ENCODE peak calls at places on chromosomes 4 and X, in seven cellular contexts. One of them, this sample, is unnamed.

GRCh38 chr4:112704991-112705845 is 68.3 kb downstream of the LARP7 start:
- DNase-seq in kidney tubule cell: peak
- DNase-seq in OCI-LY7: no peak
- DNase-seq in brain microvascular endothelial cell: peak
- DNase-seq in H9: peak
- DNase-seq in GM06990: peak
- DNase-seq in activated CD4-positive, alpha-beta T cell treated with anti-CD3 and anti-CD28 coated beads, Interleukin-2, amount 50 U/mL, for 4 hours: no peak
- DNase-seq in this sample: no peak

GRCh38 chrX:103552236-103552635 is 32.9 kb upstream of the RAB40A start:
- DNase-seq in activated CD4-positive, alpha-beta T cell treated with anti-CD3 and anti-CD28 coated beads, Interleukin-2, amount 50 U/mL, for 4 hours: no peak
- DNase-seq in brain microvascular endothelial cell: no peak
- DNase-seq in kidney tubule cell: no peak
- DNase-seq in H9: no peak
- DNase-seq in GM06990: no peak
- DNase-seq in OCI-LY7: no peak
- DNase-seq in this sample: no peak

GRCh38 chr4:108117473-108118182 is 51.1 kb downstream of the LEF1 start:
- DNase-seq in GM06990: no peak
- DNase-seq in OCI-LY7: peak
- DNase-seq in kidney tubule cell: peak
- DNase-seq in brain microvascular endothelial cell: peak
- DNase-seq in activated CD4-positive, alpha-beta T cell treated with anti-CD3 and anti-CD28 coated beads, Interleukin-2, amount 50 U/mL, for 4 hours: no peak
- DNase-seq in H9: peak
- DNase-seq in this sample: peak

GRCh38 chrX:153908219-153908875 is 3.9 kb downstream of the AVPR2 start:
- DNase-seq in H9: no peak
- DNase-seq in GM06990: no peak
- DNase-seq in activated CD4-positive, alpha-beta T cell treated with anti-CD3 and anti-CD28 coated beads, Interleukin-2, amount 50 U/mL, for 4 hours: no peak
- DNase-seq in OCI-LY7: no peak
- DNase-seq in brain microvascular endothelial cell: no peak
- DNase-seq in kidney tubule cell: no peak
- DNase-seq in this sample: no peak

GRCh38 chrX:129980540-129981206 is 1.8 kb upstream of the BCORL1 start:
- DNase-seq in GM06990: peak
- DNase-seq in kidney tubule cell: no peak
- DNase-seq in activated CD4-positive, alpha-beta T cell treated with anti-CD3 and anti-CD28 coated beads, Interleukin-2, amount 50 U/mL, for 4 hours: peak
- DNase-seq in brain microvascular endothelial cell: no peak
- DNase-seq in OCI-LY7: no peak
- DNase-seq in H9: peak
- DNase-seq in this sample: no peak

GRCh38 chr4:121736735-121737351 is 28.1 kb downstream of the SMIM43 start:
- DNase-seq in kidney tubule cell: peak
- DNase-seq in OCI-LY7: peak
- DNase-seq in activated CD4-positive, alpha-beta T cell treated with anti-CD3 and anti-CD28 coated beads, Interleukin-2, amount 50 U/mL, for 4 hours: no peak
- DNase-seq in brain microvascular endothelial cell: peak
- DNase-seq in H9: no peak
- DNase-seq in GM06990: no peak
- DNase-seq in this sample: peak

GRCh38 chrX:73855546-73855945 is 292.5 kb downstream of the CHIC1 start:
- DNase-seq in OCI-LY7: peak
- DNase-seq in brain microvascular endothelial cell: peak
- DNase-seq in activated CD4-positive, alpha-beta T cell treated with anti-CD3 and anti-CD28 coated beads, Interleukin-2, amount 50 U/mL, for 4 hours: peak
- DNase-seq in GM06990: no peak
- DNase-seq in H9: peak
- DNase-seq in kidney tubule cell: peak
- DNase-seq in this sample: peak

GRCh38 chr4:76276813-76277212 is 25.3 kb downstream of the FAM47E start:
- DNase-seq in activated CD4-positive, alpha-beta T cell treated with anti-CD3 and anti-CD28 coated beads, Interleukin-2, amount 50 U/mL, for 4 hours: no peak
- DNase-seq in H9: no peak
- DNase-seq in brain microvascular endothelial cell: no peak
- DNase-seq in OCI-LY7: no peak
- DNase-seq in GM06990: no peak
- DNase-seq in kidney tubule cell: no peak
- DNase-seq in this sample: no peak

GRCh38 chr4:139656614-139657486 is 8.8 kb upstream of the MGST2 start:
- DNase-seq in OCI-LY7: peak
- DNase-seq in activated CD4-positive, alpha-beta T cell treated with anti-CD3 and anti-CD28 coated beads, Interleukin-2, amount 50 U/mL, for 4 hours: peak
- DNase-seq in H9: peak
- DNase-seq in GM06990: no peak
- DNase-seq in kidney tubule cell: peak
- DNase-seq in brain microvascular endothelial cell: peak
- DNase-seq in this sample: peak

GRCh38 chr4:3879681-3880594 is 113.8 kb downstream of the ADRA2C start:
- DNase-seq in H9: no peak
- DNase-seq in kidney tubule cell: no peak
- DNase-seq in OCI-LY7: no peak
- DNase-seq in activated CD4-positive, alpha-beta T cell treated with anti-CD3 and anti-CD28 coated beads, Interleukin-2, amount 50 U/mL, for 4 hours: no peak
- DNase-seq in GM06990: no peak
- DNase-seq in brain microvascular endothelial cell: no peak
- DNase-seq in this sample: no peak

GRCh38 chr4:177220376-177220775 is 89.3 kb upstream of the NEIL3 start:
- DNase-seq in brain microvascular endothelial cell: peak
- DNase-seq in H9: no peak
- DNase-seq in GM06990: no peak
- DNase-seq in OCI-LY7: no peak
- DNase-seq in activated CD4-positive, alpha-beta T cell treated with anti-CD3 and anti-CD28 coated beads, Interleukin-2, amount 50 U/mL, for 4 hours: no peak
- DNase-seq in kidney tubule cell: peak
- DNase-seq in this sample: no peak

GRCh38 chr4:173735055-173735454 is 205.0 kb upstream of the HAND2 start:
- DNase-seq in OCI-LY7: no peak
- DNase-seq in kidney tubule cell: no peak
- DNase-seq in H9: no peak
- DNase-seq in activated CD4-positive, alpha-beta T cell treated with anti-CD3 and anti-CD28 coated beads, Interleukin-2, amount 50 U/mL, for 4 hours: no peak
- DNase-seq in brain microvascular endothelial cell: no peak
- DNase-seq in GM06990: no peak
- DNase-seq in this sample: no peak

GRCh38 chr4:143382539-143382938 is 45.9 kb downstream of the GAB1 start:
- DNase-seq in GM06990: no peak
- DNase-seq in H9: no peak
- DNase-seq in kidney tubule cell: peak
- DNase-seq in brain microvascular endothelial cell: peak
- DNase-seq in OCI-LY7: no peak
- DNase-seq in activated CD4-positive, alpha-beta T cell treated with anti-CD3 and anti-CD28 coated beads, Interleukin-2, amount 50 U/mL, for 4 hours: no peak
- DNase-seq in this sample: no peak

GRCh38 chrX:48083212-48083611 is 11.8 kb upstream of the ZNF630 start:
- DNase-seq in H9: peak
- DNase-seq in brain microvascular endothelial cell: peak
- DNase-seq in OCI-LY7: peak
- DNase-seq in activated CD4-positive, alpha-beta T cell treated with anti-CD3 and anti-CD28 coated beads, Interleukin-2, amount 50 U/mL, for 4 hours: peak
- DNase-seq in GM06990: no peak
- DNase-seq in kidney tubule cell: peak
- DNase-seq in this sample: peak

GRCh38 chr4:100076753-100077152 is 113.5 kb downstream of the DDIT4L start:
- DNase-seq in GM06990: no peak
- DNase-seq in kidney tubule cell: peak
- DNase-seq in H9: no peak
- DNase-seq in OCI-LY7: no peak
- DNase-seq in activated CD4-positive, alpha-beta T cell treated with anti-CD3 and anti-CD28 coated beads, Interleukin-2, amount 50 U/mL, for 4 hours: no peak
- DNase-seq in brain microvascular endothelial cell: no peak
- DNase-seq in this sample: no peak

GRCh38 chrX:129655547-129656248 is 942 bp upstream of the APLN start:
- DNase-seq in GM06990: no peak
- DNase-seq in OCI-LY7: peak
- DNase-seq in H9: peak
- DNase-seq in kidney tubule cell: peak
- DNase-seq in activated CD4-positive, alpha-beta T cell treated with anti-CD3 and anti-CD28 coated beads, Interleukin-2, amount 50 U/mL, for 4 hours: no peak
- DNase-seq in brain microvascular endothelial cell: no peak
- DNase-seq in this sample: no peak

GRCh38 chrX:37834937-37835336 is 12.4 kb downstream of the DYNLT3 start:
- DNase-seq in GM06990: no peak
- DNase-seq in kidney tubule cell: peak
- DNase-seq in activated CD4-positive, alpha-beta T cell treated with anti-CD3 and anti-CD28 coated beads, Interleukin-2, amount 50 U/mL, for 4 hours: no peak
- DNase-seq in H9: no peak
- DNase-seq in brain microvascular endothelial cell: no peak
- DNase-seq in OCI-LY7: no peak
- DNase-seq in this sample: no peak

GRCh38 chrX:1205681-1206611 is 6.5 kb downstream of the CRLF2 start:
- DNase-seq in GM06990: peak
- DNase-seq in H9: peak
- DNase-seq in brain microvascular endothelial cell: peak
- DNase-seq in kidney tubule cell: peak
- DNase-seq in activated CD4-positive, alpha-beta T cell treated with anti-CD3 and anti-CD28 coated beads, Interleukin-2, amount 50 U/mL, for 4 hours: peak
- DNase-seq in OCI-LY7: peak
- DNase-seq in this sample: peak

GRCh38 chr4:5200546-5200945 is 149.3 kb downstream of the STK32B start:
- DNase-seq in OCI-LY7: no peak
- DNase-seq in brain microvascular endothelial cell: no peak
- DNase-seq in kidney tubule cell: no peak
- DNase-seq in H9: no peak
- DNase-seq in activated CD4-positive, alpha-beta T cell treated with anti-CD3 and anti-CD28 coated beads, Interleukin-2, amount 50 U/mL, for 4 hours: no peak
- DNase-seq in GM06990: no peak
- DNase-seq in this sample: no peak

GRCh38 chr4:2270341-2271165 is 8.6 kb upstream of the MXD4 start:
- DNase-seq in GM06990: no peak
- DNase-seq in OCI-LY7: no peak
- DNase-seq in kidney tubule cell: no peak
- DNase-seq in activated CD4-positive, alpha-beta T cell treated with anti-CD3 and anti-CD28 coated beads, Interleukin-2, amount 50 U/mL, for 4 hours: no peak
- DNase-seq in brain microvascular endothelial cell: no peak
- DNase-seq in H9: no peak
- DNase-seq in this sample: no peak

GRCh38 chr4:47704693-47705325 is 133.1 kb downstream of the CORIN start:
- DNase-seq in GM06990: no peak
- DNase-seq in brain microvascular endothelial cell: peak
- DNase-seq in kidney tubule cell: peak
- DNase-seq in OCI-LY7: peak
- DNase-seq in H9: peak
- DNase-seq in activated CD4-positive, alpha-beta T cell treated with anti-CD3 and anti-CD28 coated beads, Interleukin-2, amount 50 U/mL, for 4 hours: no peak
- DNase-seq in this sample: no peak

GRCh38 chr4:94570558-94570957 is 118.8 kb downstream of the PDLIM5 start:
- DNase-seq in brain microvascular endothelial cell: no peak
- DNase-seq in kidney tubule cell: no peak
- DNase-seq in OCI-LY7: no peak
- DNase-seq in GM06990: no peak
- DNase-seq in activated CD4-positive, alpha-beta T cell treated with anti-CD3 and anti-CD28 coated beads, Interleukin-2, amount 50 U/mL, for 4 hours: no peak
- DNase-seq in H9: no peak
- DNase-seq in this sample: no peak

GRCh38 chr4:71229477-71230257 is 109.2 kb upstream of the SLC4A4 start:
- DNase-seq in activated CD4-positive, alpha-beta T cell treated with anti-CD3 and anti-CD28 coated beads, Interleukin-2, amount 50 U/mL, for 4 hours: no peak
- DNase-seq in GM06990: no peak
- DNase-seq in brain microvascular endothelial cell: peak
- DNase-seq in OCI-LY7: peak
- DNase-seq in H9: peak
- DNase-seq in kidney tubule cell: peak
- DNase-seq in this sample: peak

GRCh38 chrX:79078114-79078513 is 66.4 kb upstream of the GPR174 start:
- DNase-seq in activated CD4-positive, alpha-beta T cell treated with anti-CD3 and anti-CD28 coated beads, Interleukin-2, amount 50 U/mL, for 4 hours: no peak
- DNase-seq in GM06990: no peak
- DNase-seq in brain microvascular endothelial cell: no peak
- DNase-seq in OCI-LY7: no peak
- DNase-seq in H9: no peak
- DNase-seq in kidney tubule cell: no peak
- DNase-seq in this sample: no peak

GRCh38 chr4:107747748-107748486 is 27.9 kb upstream of the PAPSS1 start:
- DNase-seq in GM06990: no peak
- DNase-seq in H9: no peak
- DNase-seq in brain microvascular endothelial cell: no peak
- DNase-seq in activated CD4-positive, alpha-beta T cell treated with anti-CD3 and anti-CD28 coated beads, Interleukin-2, amount 50 U/mL, for 4 hours: no peak
- DNase-seq in kidney tubule cell: no peak
- DNase-seq in OCI-LY7: no peak
- DNase-seq in this sample: no peak